ENCODE peak calls at places on chromosomes 1 and 21, in four cellular contexts. U is fibroblast of lung, C is cardiac fibroblast, K is pancreas. D is an unnamed sample.

GRCh38 chr1:59999006-59999405 is 72.4 kb upstream of the CYP2J2 start:
- DNase-seq in C (no peak), U (peak), K (no peak), D (no peak)

GRCh38 chr1:200150721-200151120 is 123.2 kb downstream of the NR5A2 start:
- DNase-seq in U (peak), C (peak), K (no peak), D (peak)

GRCh38 chr1:103125219-103125618 is 16.9 kb upstream of the COL11A1 start:
- DNase-seq in C (no peak), K (no peak), U (no peak), D (peak)

GRCh38 chr1:180594723-180595122 is 36.0 kb downstream of the OVAAL start:
- DNase-seq in K (no peak), C (no peak), U (no peak), D (no peak)

GRCh38 chr1:38991638-38992449 is 768 bp downstream of the AKIRIN1 start:
- DNase-seq in U (peak), K (peak), C (peak), D (peak)

GRCh38 chr21:35352066-35352770 is 303.1 kb upstream of the RUNX1 start:
- DNase-seq in C (peak), U (peak), K (no peak), D (peak)

GRCh38 chr1:194196562-194196961 is 1010.1 kb upstream of the B3GALT2 start:
- DNase-seq in C (no peak), U (no peak), K (no peak), D (no peak)

GRCh38 chr1:14340244-14340800 is 258.2 kb upstream of the KAZN start:
- DNase-seq in C (peak), U (peak), K (no peak), D (peak)

GRCh38 chr1:195754874-195755273 is 853.4 kb downstream of the KCNT2 start:
- DNase-seq in C (peak), U (peak), K (no peak), D (peak)

GRCh38 chr1:66982561-66983285 is 57.9 kb downstream of the MIER1 start:
- DNase-seq in U (no peak), C (no peak), K (no peak), D (no peak)

GRCh38 chr1:174114106-174114505 is 45.2 kb upstream of the RABGAP1L start:
- DNase-seq in U (no peak), K (no peak), C (no peak), D (peak)

GRCh38 chr1:20358761-20359263 is 68.1 kb downstream of the VWA5B1 start:
- DNase-seq in U (peak), C (peak), K (peak), D (peak)

GRCh38 chr21:41639336-41639735 is 127.5 kb downstream of the RIPK4 start:
- DNase-seq in K (no peak), U (no peak), C (no peak), D (no peak)

GRCh38 chr1:73162576-73162975 is 880.2 kb upstream of the NEGR1 start:
- DNase-seq in K (no peak), U (peak), C (no peak), D (no peak)

GRCh38 chr1:110850632-110851031 is 22.3 kb upstream of the CD53 start:
- DNase-seq in U (no peak), C (no peak), K (no peak), D (no peak)

GRCh38 chr1:2275796-2276536 is 47.8 kb downstream of the SKI start:
- DNase-seq in U (peak), C (peak), K (peak), D (peak)

GRCh38 chr1:86650065-86650464 is 54.3 kb upstream of the SH3GLB1 start:
- DNase-seq in U (no peak), C (no peak), K (no peak), D (no peak)
- TF ChIP-seq CTCF in U (no peak), C (no peak), K (no peak), D (no peak)

DNA sequence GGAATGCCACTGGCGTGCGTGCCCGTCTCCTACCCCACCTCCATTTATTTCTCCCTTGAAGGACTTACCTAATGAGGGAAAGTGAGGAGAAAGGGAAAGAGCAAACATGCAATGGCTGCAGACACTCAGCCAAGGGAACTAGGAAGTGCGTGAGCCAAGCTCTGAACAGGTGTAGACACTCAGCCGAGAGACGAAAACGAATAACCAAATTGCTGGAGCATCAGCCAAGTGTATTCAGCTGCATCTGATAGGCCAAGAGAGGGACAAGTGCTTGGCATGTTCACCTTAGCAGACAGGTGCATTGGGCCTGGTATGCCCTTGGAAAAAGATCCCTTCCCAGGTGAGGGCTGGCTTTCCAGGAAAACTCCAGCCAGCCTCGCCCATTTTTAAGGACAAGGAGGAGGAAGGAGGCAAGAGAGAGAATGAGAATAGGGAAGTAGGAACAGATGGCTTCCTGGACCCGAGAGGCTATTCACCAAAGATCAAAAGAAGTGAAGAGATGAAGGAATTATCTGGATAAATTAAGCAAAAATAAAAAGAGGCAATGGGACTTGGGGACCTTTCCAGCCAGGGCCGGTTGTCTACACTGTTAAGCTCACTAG is 184.7 kb downstream of the TOMM20 start:
- DNase-seq in U (no peak), K (no peak), C (no peak), D (no peak)
- H3K4me3 ChIP-seq in U (no peak), K (no peak), C (no peak), D (no peak)

GRCh38 chr21:45192332-45192731 is 95.4 kb downstream of the POFUT2 start:
- DNase-seq in U (no peak), K (no peak), C (no peak), D (no peak)
- TF ChIP-seq CTCF in U (no peak), K (no peak), C (no peak), D (peak)

GRCh38 chr21:44929242-44929798 is 8.6 kb upstream of the ITGB2 start:
- DNase-seq in C (no peak), U (no peak), K (peak), D (no peak)
- H3K4me3 ChIP-seq in C (no peak), U (no peak), K (no peak), D (no peak)

GRCh38 chr1:29687601-29688244 is 451.4 kb downstream of the PTPRU start:
- DNase-seq in C (peak), K (no peak), U (peak), D (no peak)

GRCh38 chr1:29690156-29690555 is 453.8 kb downstream of the PTPRU start:
- DNase-seq in U (no peak), K (no peak), C (no peak), D (no peak)

GRCh38 chr1:29691499-29691898 is 455.2 kb downstream of the PTPRU start:
- DNase-seq in U (no peak), C (no peak), K (no peak), D (no peak)

GRCh38 chr1:29688477-29689365 is 452.4 kb downstream of the PTPRU start:
- DNase-seq in C (peak), K (no peak), U (peak), D (peak)

GRCh38 chr1:29689372-29690030 is 453.2 kb downstream of the PTPRU start:
- DNase-seq in U (no peak), C (no peak), K (no peak), D (no peak)
- TF ChIP-seq CTCF in U (no peak), C (no peak), K (no peak), D (no peak)

D was measured in choroid plexus epithelial cell.